ENCODE peak calls at places on chromosome 2, in five cellular contexts. T is GM12878, N is HepG2, F is K562, P is H1. H is an unnamed sample.

GRCh38 chr2:11539317-11540147 is 5.7 kb downstream of the GREB1 start:
- DNase-seq in T (no peak), P (no peak), N (peak; percentile 96), F (no peak), H (no peak)

GRCh38 chr2:127046579-127046978 is 60.4 kb downstream of the BIN1 start:
- DNase-seq in P (no peak), T (no peak), N (no peak), F (no peak), H (peak; percentile 27)

GRCh38 chr2:239897596-239898235 is 127.4 kb downstream of the NDUFA10 start:
- DNase-seq in F (no peak), T (no peak), P (no peak), N (no peak), H (no peak)

GRCh38 chr2:19971691-19972090 is 18.2 kb downstream of the WDR35 start:
- DNase-seq in T (no peak), P (no peak), F (no peak), N (no peak), H (no peak)

GRCh38 chr2:235170016-235170415 is 218.2 kb downstream of the SH3BP4 start:
- DNase-seq in F (no peak), N (no peak), T (no peak), P (no peak), H (no peak)

GRCh38 chr2:3073721-3074120 is 303.9 kb downstream of the EIPR1 start:
- DNase-seq in T (no peak), N (no peak), P (no peak), F (no peak), H (no peak)

GRCh38 chr2:151289972-151290335 is 486 bp upstream of the NMI start:
- DNase-seq in P (no peak), T (no peak), F (peak; percentile 26), N (no peak), H (peak; percentile 25)

GRCh38 chr2:102059151-102059550 is 67.4 kb downstream of the IL1R2 start:
- DNase-seq in N (no peak), T (no peak), F (no peak), P (no peak), H (no peak)

GRCh38 chr2:133641497-133641896 is 73.2 kb upstream of the NCKAP5 start:
- DNase-seq in T (no peak), F (no peak), N (no peak), P (no peak), H (no peak)

GRCh38 chr2:17901246-17901645 is 22.8 kb downstream of the KCNS3 start:
- DNase-seq in N (no peak), F (no peak), T (no peak), P (no peak), H (peak; percentile 18)

GRCh38 chr2:149020432-149020851 is 18.1 kb upstream of the LYPD6B start:
- DNase-seq in N (peak; percentile 73), F (no peak), P (no peak), T (peak; percentile 88), H (no peak)

GRCh38 chr2:223488814-223489213 is 113.3 kb downstream of the SCG2 start:
- DNase-seq in P (no peak), F (peak; percentile 20), T (no peak), N (no peak), H (peak; percentile 69)

GRCh38 chr2:240431276-240431662 is 4.2 kb upstream of the GPC1 start:
- DNase-seq in T (no peak), P (no peak), N (no peak), F (no peak), H (no peak)

GRCh38 chr2:180829261-180829660 is 151.1 kb upstream of the UBE2E3 start:
- DNase-seq in F (no peak), N (no peak), P (no peak), T (no peak), H (no peak)

GRCh38 chr2:132640116-132640515 is 29.9 kb downstream of the LYPD1 start:
- DNase-seq in F (no peak), N (no peak), P (no peak), T (no peak), H (no peak)

GRCh38 chr2:225274751-225275150 is 124.8 kb upstream of the NYAP2 start:
- DNase-seq in N (no peak), F (no peak), P (no peak), T (no peak), H (peak; percentile 13)

GRCh38 chr2:130890941-130891669 is 54.4 kb downstream of the ARHGEF4 start:
- DNase-seq in F (no peak), N (no peak), T (no peak), P (no peak), H (no peak)

GRCh38 chr2:100833330-100833729 is 13.4 kb downstream of the NPAS2 start:
- DNase-seq in T (no peak), N (no peak), F (no peak), P (no peak), H (no peak)

GRCh38 chr2:128195435-128195984 is 104.5 kb downstream of the UGGT1 start:
- DNase-seq in N (peak; percentile 96), P (no peak), F (no peak), T (no peak), H (no peak)

GRCh38 chr2:18957909-18958308 is 368.5 kb upstream of the NT5C1B start:
- DNase-seq in T (no peak), P (no peak), N (no peak), F (no peak), H (no peak)

GRCh38 chr2:207725815-207726578 is 14.6 kb downstream of the CCNYL1 start:
- DNase-seq in T (no peak), F (no peak), N (no peak), P (no peak), H (peak; percentile 23)
- TF ChIP-seq TAF1 in T (no peak), F (no peak), N (no peak), P (no peak), H (no peak)

DNA sequence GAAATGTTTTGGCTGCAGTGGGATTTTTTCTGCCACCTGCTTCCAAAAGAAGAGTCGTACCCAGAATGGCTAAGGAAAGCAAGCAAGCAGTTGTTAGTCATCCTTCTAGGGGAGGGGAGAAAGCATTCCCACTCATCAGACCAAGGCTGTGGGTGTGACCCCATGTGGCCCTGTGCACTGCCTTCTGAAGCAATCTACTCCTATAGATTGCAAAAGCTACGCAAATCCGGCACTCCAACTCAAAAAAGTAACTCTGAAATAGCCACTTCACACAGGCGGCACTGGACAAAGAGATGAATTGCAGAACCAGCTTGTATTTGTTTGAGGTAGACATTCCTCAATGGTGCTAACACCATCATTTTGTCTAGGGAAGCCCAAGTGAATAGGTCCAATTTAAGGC is 44.3 kb downstream of the ST3GAL5 start:
- DNase-seq in F (no peak), N (no peak), T (no peak), P (no peak), H (no peak)
- TF ChIP-seq RFX5 in F (no peak), N (no peak), T (no peak), P (no peak), H (no peak)

GRCh38 chr2:202023904-202024266 is 9.8 kb upstream of the FZD7 start:
- DNase-seq in T (no peak), N (no peak), F (no peak), P (no peak), H (no peak)

GRCh38 chr2:202023198-202023903 is 10.3 kb upstream of the FZD7 start:
- DNase-seq in F (no peak), N (no peak), T (no peak), P (peak; percentile 84), H (no peak)

GRCh38 chr2:202024871-202025270 is 8.8 kb upstream of the FZD7 start:
- DNase-seq in T (no peak), P (no peak), N (no peak), F (no peak), H (no peak)

GRCh38 chr2:202019689-202020450 is 13.8 kb upstream of the FZD7 start:
- DNase-seq in P (no peak), F (no peak), N (no peak), T (no peak), H (peak; percentile 50)

GRCh38 chr2:202022755-202023154 is 10.9 kb upstream of the FZD7 start:
- DNase-seq in N (no peak), T (no peak), P (no peak), F (no peak), H (no peak)
- TF ChIP-seq TAF1 in N (no peak), T (no peak), P (no peak), F (no peak), H (no peak)

DNA sequence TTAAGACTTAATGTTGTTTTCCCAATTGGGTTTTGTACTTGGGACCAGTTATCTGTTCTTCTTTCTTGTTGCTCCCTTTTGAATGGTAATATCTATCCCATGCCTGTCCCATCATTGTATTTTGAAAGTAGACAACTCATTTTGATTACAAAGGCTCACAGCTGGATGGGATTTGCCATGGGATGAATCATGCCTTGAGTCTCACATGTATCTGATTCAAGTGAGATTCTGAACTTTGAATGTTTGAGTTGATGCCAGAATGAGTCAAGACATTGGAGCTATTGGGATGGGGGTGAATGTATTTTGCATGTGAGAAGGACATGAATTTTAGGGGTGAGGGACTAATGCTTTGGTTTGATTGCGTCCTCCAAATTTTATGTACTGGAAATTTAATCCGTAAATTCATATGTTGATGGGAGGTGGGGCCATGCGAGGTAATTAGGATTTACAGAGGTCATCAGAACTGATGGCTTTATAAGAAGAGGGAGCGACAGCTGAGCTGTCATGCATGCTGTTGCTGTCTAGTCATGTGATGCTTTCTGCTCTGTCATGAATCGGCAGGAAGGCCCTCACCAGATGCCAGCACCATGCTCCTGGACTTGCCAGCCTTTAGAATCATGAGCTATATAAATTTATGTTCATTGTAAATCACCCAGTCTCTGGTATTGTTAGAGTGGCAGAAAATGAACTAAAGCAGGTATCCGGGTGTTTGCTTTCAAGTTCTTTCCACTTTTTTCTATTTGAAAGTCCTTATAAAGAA is 741.3 kb upstream of the RAB6C start:
- DNase-seq in T (no peak), P (no peak), F (no peak), N (no peak), H (no peak)
- TF ChIP-seq RFX5 in T (no peak), P (no peak), F (no peak), N (no peak), H (no peak)

GRCh38 chr2:10135296-10136089 is 13.0 kb downstream of the RRM2 start:
- DNase-seq in F (peak; percentile 53), P (no peak), T (no peak), N (no peak), H (no peak)

GRCh38 chr2:10136187-10136934 is 13.8 kb downstream of the RRM2 start:
- DNase-seq in N (peak; percentile 58), T (no peak), F (no peak), P (no peak), H (no peak)

GRCh38 chr2:10139536-10139935 is 17.0 kb downstream of the RRM2 start:
- DNase-seq in F (no peak), P (no peak), N (no peak), T (no peak), H (no peak)

GRCh38 chr2:10140841-10141610 is 18.5 kb downstream of the RRM2 start:
- DNase-seq in P (no peak), F (no peak), T (no peak), N (no peak), H (no peak)

GRCh38 chr2:10137053-10137843 is 14.7 kb downstream of the RRM2 start:
- DNase-seq in P (no peak), F (no peak), T (no peak), N (no peak), H (no peak)
- TF ChIP-seq TAF1 in P (no peak), F (no peak), T (no peak), N (no peak), H (no peak)

H was measured in SK-N-SH.